ENCODE peak calls at places on chromosomes 1 and 21, in four cellular contexts. K, I, Y and X are unnamed samples.

GRCh38 chr1:199282910-199283309 is 644.1 kb downstream of the PTPRC start:
- DNase-seq in K (no peak), I (no peak), Y (no peak), X (no peak)

GRCh38 chr1:198495635-198496034 is 44.8 kb downstream of the ATP6V1G3 start:
- DNase-seq in Y (no peak), K (no peak), I (no peak), X (no peak)

GRCh38 chr1:232574867-232575523 is 54.9 kb downstream of the SIPA1L2 start:
- DNase-seq in Y (peak; percentile 53), I (no peak), K (no peak), X (no peak)

GRCh38 chr1:12595839-12596821 is 21.9 kb downstream of the DHRS3 start:
- DNase-seq in I (peak; percentile 96), Y (peak; percentile 80), K (peak; percentile 95), X (peak; percentile 78)

GRCh38 chr1:42979888-42980800 is 21.5 kb upstream of the SLC2A1 start:
- DNase-seq in K (no peak), Y (no peak), I (no peak), X (no peak)

GRCh38 chr1:163307479-163308171 is 14.1 kb upstream of the NUF2 start:
- DNase-seq in I (no peak), Y (no peak), K (no peak), X (no peak)

GRCh38 chr1:86788300-86789206 is 84.2 kb downstream of the SH3GLB1 start:
- DNase-seq in Y (no peak), K (peak; percentile 57), I (no peak), X (peak; percentile 68)

GRCh38 chr1:182430263-182431068 is 19.5 kb upstream of the RGSL1 start:
- DNase-seq in Y (no peak), K (no peak), I (no peak), X (peak; percentile 37)

GRCh38 chr21:25790122-25790951 is 55.6 kb downstream of the GABPA start:
- DNase-seq in K (no peak), I (no peak), Y (no peak), X (peak; percentile 62)

GRCh38 chr1:117928881-117929339 is 511 bp downstream of the GDAP2 start:
- DNase-seq in I (no peak), K (peak; percentile 57), Y (peak; percentile 67), X (peak; percentile 64)

GRCh38 chr1:33428661-33429060 is 2.2 kb downstream of the PHC2 start:
- DNase-seq in K (no peak), I (no peak), Y (no peak), X (no peak)

GRCh38 chr1:79657916-79658662 is 651.6 kb upstream of the ADGRL4 start:
- DNase-seq in K (no peak), I (no peak), Y (no peak), X (peak; percentile 43)

GRCh38 chr21:46639489-46640386 is 4.3 kb downstream of the PRMT2 start:
- DNase-seq in K (no peak), I (no peak), Y (no peak), X (no peak)

GRCh38 chr1:51679435-51679834 is 62.5 kb downstream of the OSBPL9 start:
- DNase-seq in Y (no peak), I (no peak), K (no peak), X (no peak)

GRCh38 chr1:74531807-74532206 is 19.4 kb upstream of the LRRC53 start:
- DNase-seq in I (no peak), Y (no peak), K (no peak), X (no peak)

GRCh38 chr1:32052887-32053286 is 19.9 kb upstream of the TMEM39B start:
- DNase-seq in K (no peak), I (no peak), Y (no peak), X (no peak)

GRCh38 chr1:170131450-170131849 is 14.3 kb upstream of the NTMT2 start:
- DNase-seq in K (no peak), Y (no peak), I (no peak), X (peak; percentile 3)

GRCh38 chr1:52140633-52141512 is 1.0 kb upstream of the ZFYVE9 start:
- DNase-seq in K (no peak), I (no peak), Y (no peak), X (no peak)

GRCh38 chr21:35257413-35257812 is 208.3 kb upstream of the RUNX1 start:
- DNase-seq in I (peak; percentile 84), K (peak; percentile 79), Y (peak; percentile 85), X (peak; percentile 78)

GRCh38 chr1:162856260-162856659 is 4.7 kb downstream of the CCDC190 start:
- DNase-seq in K (no peak), I (no peak), Y (peak; percentile 83), X (peak; percentile 79)

GRCh38 chr1:91952187-91952586 is 3.0 kb downstream of the BRDT start:
- DNase-seq in K (no peak), I (no peak), Y (no peak), X (no peak)

GRCh38 chr1:216815239-216815955 is 92.2 kb upstream of the ESRRG start:
- DNase-seq in K (no peak), Y (no peak), I (no peak), X (peak; percentile 96)

GRCh38 chr1:151211972-151212705 is 13.8 kb downstream of the PIP5K1A start:
- DNase-seq in Y (no peak), K (no peak), I (no peak), X (no peak)

GRCh38 chr21:37986751-37987399 is 70.6 kb upstream of the KCNJ6 start:
- DNase-seq in K (no peak), Y (no peak), I (no peak), X (no peak)

GRCh38 chr1:18950415-18951026 is 6.0 kb downstream of the IFFO2 start:
- DNase-seq in I (peak; percentile 92), K (peak; percentile 75), Y (peak; percentile 68), X (no peak)

GRCh38 chr1:10031461-10031860 is 1.3 kb upstream of the UBE4B start:
- DNase-seq in I (no peak), K (no peak), Y (no peak), X (peak; percentile 32)

DNA sequence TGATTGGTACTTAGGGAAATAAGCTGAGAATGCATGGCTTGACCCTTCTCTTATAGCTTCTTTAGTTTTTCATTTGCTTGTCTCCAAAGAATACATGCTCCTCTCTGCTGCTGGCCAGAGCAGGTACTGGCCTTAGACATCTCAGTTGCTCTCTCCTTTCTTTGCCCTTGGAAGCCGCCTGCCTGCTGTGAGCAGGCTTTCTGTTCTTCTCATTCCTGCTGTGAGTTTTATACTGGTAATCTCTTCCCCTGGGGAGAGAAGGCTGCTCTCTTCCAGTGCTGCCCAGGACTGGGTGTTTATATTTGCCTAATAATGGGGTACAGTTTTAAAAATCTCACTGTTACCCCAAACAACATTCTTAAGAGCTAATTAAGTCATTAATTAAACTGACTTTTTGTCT is 323.5 kb upstream of the LRRC7 start:
- DNase-seq in Y (no peak), I (no peak), K (no peak), X (no peak)
- H3K9me3 ChIP-seq in Y (no peaks in the 10 kb centered on the region), I (no peaks in the 10 kb centered on the region), K (no peaks in the 10 kb centered on the region), X (no peaks in the 10 kb centered on the region)

GRCh38 chr1:48674641-48675040 is 102.0 kb downstream of the BEND5 start:
- DNase-seq in I (no peak), K (no peak), Y (no peak), X (no peak)
- H3K4me1 ChIP-seq in I (no peaks in the 10 kb centered on the region), K (no peaks in the 10 kb centered on the region), Y (no peaks in the 10 kb centered on the region), X (no peaks in the 10 kb centered on the region)

DNA sequence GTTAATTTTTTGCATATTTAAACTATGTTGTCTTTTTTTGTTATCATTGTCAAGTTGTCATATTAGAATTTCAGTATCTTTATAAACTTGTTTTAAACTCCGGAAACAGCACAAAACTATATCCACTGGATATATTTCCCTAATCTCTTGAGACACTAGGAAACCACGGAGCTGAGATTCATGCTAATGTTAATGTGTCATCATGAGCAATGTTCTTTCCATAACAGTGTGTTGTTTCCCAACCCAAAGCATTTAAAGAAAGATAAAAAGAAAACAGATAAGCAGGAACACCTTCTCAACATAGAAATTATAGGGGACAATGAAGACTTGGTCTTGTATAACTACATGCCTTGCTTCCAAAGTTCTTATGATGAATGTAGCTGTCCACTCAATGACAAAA is 626.2 kb upstream of the TMPRSS15 start:
- DNase-seq in I (no peak), K (no peak), Y (no peak), X (no peak)
- H3K9me3 ChIP-seq in I (no peaks in the 10 kb centered on the region), K (no peaks in the 10 kb centered on the region), Y (no peaks in the 10 kb centered on the region), X (no peaks in the 10 kb centered on the region)

GRCh38 chr21:44965251-44966022 is 25.6 kb downstream of the SLX9 start:
- DNase-seq in Y (no peak), I (no peak), K (peak; percentile 7), X (no peak)

GRCh38 chr21:44959376-44960091 is 19.7 kb downstream of the SLX9 start:
- DNase-seq in K (no peak), Y (no peak), I (peak; percentile 78), X (no peak)

GRCh38 chr21:44964381-44964780 is 24.6 kb downstream of the SLX9 start:
- DNase-seq in Y (no peak), K (peak; percentile 10), I (no peak), X (no peak)

GRCh38 chr21:44960141-44961092 is 20.6 kb downstream of the SLX9 start:
- DNase-seq in I (peak; percentile 71), Y (no peak), K (peak; percentile 11), X (no peak)

DNA sequence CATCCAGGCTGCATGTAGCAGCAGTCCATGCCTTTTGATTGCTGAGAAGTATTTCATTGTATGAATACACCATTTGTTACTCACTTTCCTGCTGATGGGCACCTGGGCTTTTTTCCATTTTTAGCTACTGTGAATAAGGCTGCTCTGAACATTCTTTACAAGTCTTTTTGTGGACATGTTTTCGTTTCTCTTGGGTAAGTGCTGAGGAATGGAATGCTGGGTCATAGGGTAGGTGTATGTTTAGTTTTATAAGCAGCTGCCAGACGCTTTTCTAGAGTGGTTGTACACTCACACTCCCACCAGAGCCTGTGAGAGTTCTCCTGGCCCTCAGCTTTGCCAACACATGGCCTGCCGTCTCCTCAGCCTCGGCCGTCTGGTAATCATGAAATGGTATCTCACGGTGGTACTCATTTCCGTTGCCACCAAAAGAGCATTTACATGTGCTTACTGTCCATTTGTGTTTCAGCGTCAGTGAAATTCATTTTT is 22.7 kb downstream of the SLX9 start:
- DNase-seq in I (no peak), Y (peak; percentile 88), K (peak; percentile 19), X (no peak)
- H3K4me1 ChIP-seq in I (no peaks in the 10 kb centered on the region), Y (peaks cover 27% of the 10 kb centered on the region), K (peaks cover 18% of the 10 kb centered on the region), X (peaks cover 10% of the 10 kb centered on the region)

DNA sequence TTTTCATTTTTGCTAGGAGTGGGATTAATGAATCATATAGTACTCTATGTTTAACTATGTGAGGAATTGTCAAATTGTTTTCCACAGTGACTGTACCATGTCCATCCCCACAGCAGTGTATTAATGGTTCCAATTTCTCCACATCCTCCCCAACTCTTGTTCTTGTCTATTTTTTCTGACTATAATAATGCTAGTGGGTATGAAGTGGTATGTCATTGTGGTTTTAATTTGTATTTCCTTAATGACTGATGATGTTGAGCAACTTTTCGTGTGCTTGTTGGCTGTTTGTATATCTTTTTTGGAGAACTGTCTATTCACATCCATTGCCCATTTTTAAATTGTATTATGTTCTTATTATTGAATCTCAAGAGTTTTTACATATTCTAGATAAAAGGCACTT is 10.0 kb upstream of the KPRP start:
- DNase-seq in I (no peak), K (no peak), Y (no peak), X (no peak)
- H3K9me3 ChIP-seq in I (no peaks in the 10 kb centered on the region), K (no peaks in the 10 kb centered on the region), Y (no peaks in the 10 kb centered on the region), X (no peaks in the 10 kb centered on the region)

GRCh38 chr1:61142726-61143500 is 60.6 kb downstream of the NFIA start:
- DNase-seq in K (no peak), Y (no peak), I (no peak), X (no peak)
- H3K4me1 ChIP-seq in K (peaks cover 22% of the 10 kb centered on the region), Y (no peaks in the 10 kb centered on the region), I (peaks cover 13% of the 10 kb centered on the region), X (peaks cover 33% of the 10 kb centered on the region)

GRCh38 chr1:227556288-227556687 is 7.1 kb upstream of the ZNF678 start:
- DNase-seq in Y (no peak), K (no peak), I (no peak), X (no peak)
- H3K9me3 ChIP-seq in Y (peaks cover 4% of the 10 kb centered on the region), K (no peaks in the 10 kb centered on the region), I (no peaks in the 10 kb centered on the region), X (peaks cover 25% of the 10 kb centered on the region)